ENCODE peak calls at places on chromosomes 2 and 18, in ten cellular contexts. R is endothelial cell; H is BJ; S is ELR; X is PC-3; D is activated CD4-positive, CD25-positive, alpha-beta regulatory T cell; V is NCI-H2081; T is RWPE1; I is RCC 7860; F is NCI-H2029 treated with DMSO at 0.1 percent for 48 hours. L is an unnamed sample.

GRCh38 chr2:151637284-151637781 is 96.9 kb downstream of the NEB start:
- DNase-seq in X (no peak), H (no peak), T (no peak), I (no peak), R (no peak), V (no peak), S (no peak), D (no peak), F (no peak), L (no peak)

GRCh38 chr2:15243762-15244161 is 317.4 kb downstream of the NBAS start:
- DNase-seq in T (peak), R (no peak), F (no peak), V (no peak), H (no peak), S (peak), I (no peak), X (peak), D (no peak), L (peak)

GRCh38 chr2:55010149-55010591 is 40.1 kb downstream of the RTN4 start:
- DNase-seq in T (peak), S (no peak), D (no peak), R (no peak), I (peak), H (peak), X (peak), F (peak), V (peak), L (no peak)

GRCh38 chr2:9638532-9638931 is 7.7 kb upstream of the YWHAQ start:
- DNase-seq in R (no peak), H (peak), V (no peak), T (peak), D (no peak), F (no peak), S (peak), I (peak), X (peak), L (peak)

GRCh38 chr2:65315042-65315441 is 87.4 kb downstream of the ACTR2 start:
- DNase-seq in S (peak), D (no peak), R (no peak), X (peak), H (no peak), F (no peak), V (no peak), I (no peak), T (no peak), L (no peak)

GRCh38 chr2:69521747-69522146 is 84.5 kb upstream of the NFU1 start:
- DNase-seq in I (no peak), X (no peak), R (no peak), F (no peak), V (no peak), S (no peak), H (no peak), T (no peak), D (no peak), L (no peak)

GRCh38 chr18:35118641-35119040 is 77.4 kb downstream of the MAPRE2 start:
- DNase-seq in F (no peak), I (no peak), R (no peak), T (no peak), D (no peak), V (no peak), X (no peak), S (no peak), H (no peak), L (no peak)

GRCh38 chr2:85577386-85578242 is at the start of gene VAMP8:
- DNase-seq in I (peak), X (peak), D (peak), V (no peak), H (no peak), F (no peak), T (peak), S (no peak), R (no peak), L (peak)

GRCh38 chr2:176931588-176932563 is 280.7 kb upstream of the HNRNPA3 start:
- DNase-seq in R (no peak), F (no peak), I (peak), H (no peak), S (peak), V (no peak), X (peak), T (peak), D (no peak), L (peak)

GRCh38 chr2:109232909-109233308 is 103.9 kb downstream of the SH3RF3 start:
- DNase-seq in H (no peak), D (no peak), F (no peak), T (no peak), I (no peak), X (no peak), R (no peak), S (no peak), V (no peak), L (no peak)

GRCh38 chr2:26692814-26693286 is 328 bp downstream of the KCNK3 start:
- DNase-seq in D (no peak), I (no peak), T (no peak), H (no peak), V (peak), F (no peak), R (peak), X (no peak), S (peak), L (no peak)

GRCh38 chr2:216235462-216235861 is 126.3 kb downstream of the XRCC5 start:
- DNase-seq in H (no peak), S (no peak), V (no peak), I (no peak), X (no peak), T (no peak), R (no peak), F (no peak), D (no peak), L (no peak)

L was measured in SW480.